ENCODE peak calls at places on chromosomes 12 and 14, in eight cellular contexts. Z is stimulated activated CD4-positive, alpha-beta T cell treated with anti-CD3 and anti-CD28 coated beads, Interleukin-2, amount 100 ng/mL, for 48 hours; V is pancreas; B is AG08395; F is NT2/D1; P is stimulated activated CD8-positive, alpha-beta memory T cell treated with anti-CD3 and anti-CD28 coated beads, Interleukin-4, amount 100 ng/mL, for 4 hours; C is mesenchymal stem cell; Q is NCI-H1092 treated with DMSO at 0.1 percent for 48 hours. N is an unnamed sample.

GRCh38 chr12:62435337-62436163 is 31.1 kb upstream of the MON2 start:
- DNase-seq in Z (no peak), V (peak), B (peak), F (peak), P (no peak), C (peak), Q (peak), N (peak)

GRCh38 chr12:15563683-15564082 is 225.5 kb downstream of the EPS8 start:
- DNase-seq in Z (no peak), V (no peak), B (peak), F (no peak), P (no peak), C (no peak), Q (no peak), N (peak)

GRCh38 chr12:12723681-12724420 is 6.7 kb downstream of the CDKN1B start:
- DNase-seq in Z (peak), V (peak), B (no peak), F (no peak), P (no peak), C (peak), Q (peak), N (peak)

GRCh38 chr14:89537911-89538310 is 120.9 kb upstream of the FOXN3 start:
- DNase-seq in Z (no peak), V (no peak), B (no peak), F (no peak), P (no peak), C (no peak), Q (no peak), N (no peak)

GRCh38 chr12:130644124-130644523 is 72.0 kb downstream of the RIMBP2 start:
- DNase-seq in Z (no peak), V (no peak), B (no peak), F (no peak), P (no peak), C (no peak), Q (no peak), N (no peak)

GRCh38 chr12:15364221-15365170 is 42.2 kb downstream of the PTPRO start:
- DNase-seq in Z (no peak), V (no peak), B (no peak), F (no peak), P (no peak), C (no peak), Q (no peak), N (no peak)

GRCh38 chr12:71129364-71129763 is 28.4 kb downstream of the TSPAN8 start:
- DNase-seq in Z (no peak), V (no peak), B (no peak), F (no peak), P (no peak), C (no peak), Q (no peak), N (no peak)

GRCh38 chr12:48910196-48910595 is 15.1 kb downstream of the FKBP11 start:
- DNase-seq in Z (no peak), V (no peak), B (no peak), F (no peak), P (no peak), C (no peak), Q (no peak), N (no peak)

N was measured in dermis blood vessel endothelial cell.